ENCODE peak calls at places on chromosomes 13 and 19, in five cellular contexts. One of them, this sample, is unnamed.

GRCh38 chr13:33204130-33204927 is 81.2 kb downstream of the STARD13 start:
- DNase-seq in stimulated activated CD4-positive, alpha-beta T cell treated with anti-CD3 and anti-CD28 coated beads, Interleukin-15, amount 100 ng/mL, for 1 hour: no peak
- DNase-seq in head of caudate nucleus: no peak
- DNase-seq in Kasumi-1: no peak
- DNase-seq in stimulated activated CD8-positive, alpha-beta memory T cell treated with anti-CD3 and anti-CD28 coated beads, Interleukin-15, amount 100 ng/mL, for 4 hours: no peak
- DNase-seq in this sample: no peak

GRCh38 chr19:54560881-54561385 is 12.7 kb upstream of the LILRA2 start:
- DNase-seq in stimulated activated CD4-positive, alpha-beta T cell treated with anti-CD3 and anti-CD28 coated beads, Interleukin-15, amount 100 ng/mL, for 1 hour: no peak
- DNase-seq in Kasumi-1: no peak
- DNase-seq in stimulated activated CD8-positive, alpha-beta memory T cell treated with anti-CD3 and anti-CD28 coated beads, Interleukin-15, amount 100 ng/mL, for 4 hours: no peak
- DNase-seq in head of caudate nucleus: no peak
- DNase-seq in this sample: no peak

GRCh38 chr19:11025445-11025844 is 63.8 kb upstream of the LDLR start:
- DNase-seq in stimulated activated CD4-positive, alpha-beta T cell treated with anti-CD3 and anti-CD28 coated beads, Interleukin-15, amount 100 ng/mL, for 1 hour: no peak
- DNase-seq in Kasumi-1: no peak
- DNase-seq in stimulated activated CD8-positive, alpha-beta memory T cell treated with anti-CD3 and anti-CD28 coated beads, Interleukin-15, amount 100 ng/mL, for 4 hours: no peak
- DNase-seq in head of caudate nucleus: no peak
- DNase-seq in this sample: no peak

GRCh38 chr13:111533900-111534645 is 213.6 kb downstream of the TEX29 start:
- DNase-seq in Kasumi-1: no peak
- DNase-seq in stimulated activated CD8-positive, alpha-beta memory T cell treated with anti-CD3 and anti-CD28 coated beads, Interleukin-15, amount 100 ng/mL, for 4 hours: no peak
- DNase-seq in head of caudate nucleus: no peak
- DNase-seq in stimulated activated CD4-positive, alpha-beta T cell treated with anti-CD3 and anti-CD28 coated beads, Interleukin-15, amount 100 ng/mL, for 1 hour: no peak
- DNase-seq in this sample: no peak

GRCh38 chr13:91596832-91597231 is 198.4 kb downstream of the GPC5 start:
- DNase-seq in stimulated activated CD4-positive, alpha-beta T cell treated with anti-CD3 and anti-CD28 coated beads, Interleukin-15, amount 100 ng/mL, for 1 hour: no peak
- DNase-seq in stimulated activated CD8-positive, alpha-beta memory T cell treated with anti-CD3 and anti-CD28 coated beads, Interleukin-15, amount 100 ng/mL, for 4 hours: no peak
- DNase-seq in head of caudate nucleus: no peak
- DNase-seq in Kasumi-1: no peak
- DNase-seq in this sample: no peak

GRCh38 chr19:18274303-18274775 is at the start of gene IQCN:
- DNase-seq in Kasumi-1: no peak
- DNase-seq in stimulated activated CD8-positive, alpha-beta memory T cell treated with anti-CD3 and anti-CD28 coated beads, Interleukin-15, amount 100 ng/mL, for 4 hours: no peak
- DNase-seq in stimulated activated CD4-positive, alpha-beta T cell treated with anti-CD3 and anti-CD28 coated beads, Interleukin-15, amount 100 ng/mL, for 1 hour: no peak
- DNase-seq in head of caudate nucleus: no peak
- DNase-seq in this sample: no peak

GRCh38 chr19:45994456-45994988 is 745 bp upstream of the CCDC61 start:
- DNase-seq in Kasumi-1: no peak
- DNase-seq in stimulated activated CD8-positive, alpha-beta memory T cell treated with anti-CD3 and anti-CD28 coated beads, Interleukin-15, amount 100 ng/mL, for 4 hours: no peak
- DNase-seq in stimulated activated CD4-positive, alpha-beta T cell treated with anti-CD3 and anti-CD28 coated beads, Interleukin-15, amount 100 ng/mL, for 1 hour: no peak
- DNase-seq in head of caudate nucleus: no peak
- DNase-seq in this sample: no peak

GRCh38 chr13:78524936-78525335 is 78.4 kb downstream of the POU4F1 start:
- DNase-seq in stimulated activated CD4-positive, alpha-beta T cell treated with anti-CD3 and anti-CD28 coated beads, Interleukin-15, amount 100 ng/mL, for 1 hour: no peak
- DNase-seq in head of caudate nucleus: no peak
- DNase-seq in stimulated activated CD8-positive, alpha-beta memory T cell treated with anti-CD3 and anti-CD28 coated beads, Interleukin-15, amount 100 ng/mL, for 4 hours: no peak
- DNase-seq in Kasumi-1: no peak
- DNase-seq in this sample: no peak

GRCh38 chr13:113849546-113849945 is 14.3 kb downstream of the GAS6 start:
- DNase-seq in stimulated activated CD8-positive, alpha-beta memory T cell treated with anti-CD3 and anti-CD28 coated beads, Interleukin-15, amount 100 ng/mL, for 4 hours: no peak
- DNase-seq in stimulated activated CD4-positive, alpha-beta T cell treated with anti-CD3 and anti-CD28 coated beads, Interleukin-15, amount 100 ng/mL, for 1 hour: no peak
- DNase-seq in head of caudate nucleus: no peak
- DNase-seq in Kasumi-1: no peak
- DNase-seq in this sample: no peak

GRCh38 chr13:99124695-99125334 is 75.8 kb upstream of the UBAC2 start:
- DNase-seq in Kasumi-1: peak; percentile 66
- DNase-seq in stimulated activated CD8-positive, alpha-beta memory T cell treated with anti-CD3 and anti-CD28 coated beads, Interleukin-15, amount 100 ng/mL, for 4 hours: no peak
- DNase-seq in stimulated activated CD4-positive, alpha-beta T cell treated with anti-CD3 and anti-CD28 coated beads, Interleukin-15, amount 100 ng/mL, for 1 hour: no peak
- DNase-seq in head of caudate nucleus: no peak
- DNase-seq in this sample: peak; percentile 29

GRCh38 chr13:42137856-42138537 is 89.5 kb downstream of the DGKH start:
- DNase-seq in Kasumi-1: no peak
- DNase-seq in head of caudate nucleus: peak; percentile 9
- DNase-seq in stimulated activated CD8-positive, alpha-beta memory T cell treated with anti-CD3 and anti-CD28 coated beads, Interleukin-15, amount 100 ng/mL, for 4 hours: no peak
- DNase-seq in stimulated activated CD4-positive, alpha-beta T cell treated with anti-CD3 and anti-CD28 coated beads, Interleukin-15, amount 100 ng/mL, for 1 hour: no peak
- DNase-seq in this sample: no peak

GRCh38 chr19:16470541-16470910 is 1.2 kb downstream of the EPS15L1 start:
- DNase-seq in head of caudate nucleus: no peak
- DNase-seq in Kasumi-1: no peak
- DNase-seq in stimulated activated CD4-positive, alpha-beta T cell treated with anti-CD3 and anti-CD28 coated beads, Interleukin-15, amount 100 ng/mL, for 1 hour: no peak
- DNase-seq in stimulated activated CD8-positive, alpha-beta memory T cell treated with anti-CD3 and anti-CD28 coated beads, Interleukin-15, amount 100 ng/mL, for 4 hours: no peak
- DNase-seq in this sample: no peak

GRCh38 chr13:62684359-62684758 is 1268.7 kb upstream of the PCDH20 start:
- DNase-seq in stimulated activated CD4-positive, alpha-beta T cell treated with anti-CD3 and anti-CD28 coated beads, Interleukin-15, amount 100 ng/mL, for 1 hour: no peak
- DNase-seq in stimulated activated CD8-positive, alpha-beta memory T cell treated with anti-CD3 and anti-CD28 coated beads, Interleukin-15, amount 100 ng/mL, for 4 hours: no peak
- DNase-seq in Kasumi-1: no peak
- DNase-seq in head of caudate nucleus: no peak
- DNase-seq in this sample: no peak

GRCh38 chr13:40390290-40391008 is 276.0 kb downstream of the FOXO1 start:
- DNase-seq in stimulated activated CD8-positive, alpha-beta memory T cell treated with anti-CD3 and anti-CD28 coated beads, Interleukin-15, amount 100 ng/mL, for 4 hours: no peak
- DNase-seq in Kasumi-1: no peak
- DNase-seq in stimulated activated CD4-positive, alpha-beta T cell treated with anti-CD3 and anti-CD28 coated beads, Interleukin-15, amount 100 ng/mL, for 1 hour: no peak
- DNase-seq in head of caudate nucleus: no peak
- DNase-seq in this sample: no peak

GRCh38 chr19:18651738-18652137 is 14.9 kb downstream of the KLHL26 start:
- DNase-seq in stimulated activated CD4-positive, alpha-beta T cell treated with anti-CD3 and anti-CD28 coated beads, Interleukin-15, amount 100 ng/mL, for 1 hour: no peak
- DNase-seq in stimulated activated CD8-positive, alpha-beta memory T cell treated with anti-CD3 and anti-CD28 coated beads, Interleukin-15, amount 100 ng/mL, for 4 hours: no peak
- DNase-seq in head of caudate nucleus: no peak
- DNase-seq in Kasumi-1: no peak
- DNase-seq in this sample: no peak

GRCh38 chr13:32878172-32878571 is 138.1 kb upstream of the KL start:
- DNase-seq in stimulated activated CD4-positive, alpha-beta T cell treated with anti-CD3 and anti-CD28 coated beads, Interleukin-15, amount 100 ng/mL, for 1 hour: no peak
- DNase-seq in Kasumi-1: no peak
- DNase-seq in head of caudate nucleus: no peak
- DNase-seq in stimulated activated CD8-positive, alpha-beta memory T cell treated with anti-CD3 and anti-CD28 coated beads, Interleukin-15, amount 100 ng/mL, for 4 hours: no peak
- DNase-seq in this sample: no peak

GRCh38 chr19:1675633-1676350 is 23.4 kb upstream of the TCF3 start:
- DNase-seq in Kasumi-1: no peak
- DNase-seq in stimulated activated CD8-positive, alpha-beta memory T cell treated with anti-CD3 and anti-CD28 coated beads, Interleukin-15, amount 100 ng/mL, for 4 hours: no peak
- DNase-seq in stimulated activated CD4-positive, alpha-beta T cell treated with anti-CD3 and anti-CD28 coated beads, Interleukin-15, amount 100 ng/mL, for 1 hour: no peak
- DNase-seq in head of caudate nucleus: peak; percentile 24
- DNase-seq in this sample: no peak

GRCh38 chr13:113045214-113046007 is 60.2 kb upstream of the F7 start:
- DNase-seq in stimulated activated CD4-positive, alpha-beta T cell treated with anti-CD3 and anti-CD28 coated beads, Interleukin-15, amount 100 ng/mL, for 1 hour: no peak
- DNase-seq in Kasumi-1: peak; percentile 13
- DNase-seq in stimulated activated CD8-positive, alpha-beta memory T cell treated with anti-CD3 and anti-CD28 coated beads, Interleukin-15, amount 100 ng/mL, for 4 hours: no peak
- DNase-seq in head of caudate nucleus: peak; percentile 64
- DNase-seq in this sample: no peak

GRCh38 chr19:22606954-22607652 is 27.0 kb upstream of the ZNF492 start:
- DNase-seq in Kasumi-1: no peak
- DNase-seq in head of caudate nucleus: no peak
- DNase-seq in stimulated activated CD4-positive, alpha-beta T cell treated with anti-CD3 and anti-CD28 coated beads, Interleukin-15, amount 100 ng/mL, for 1 hour: no peak
- DNase-seq in stimulated activated CD8-positive, alpha-beta memory T cell treated with anti-CD3 and anti-CD28 coated beads, Interleukin-15, amount 100 ng/mL, for 4 hours: no peak
- DNase-seq in this sample: no peak

GRCh38 chr13:66660013-66660804 is 569.9 kb downstream of the PCDH9 start:
- DNase-seq in stimulated activated CD4-positive, alpha-beta T cell treated with anti-CD3 and anti-CD28 coated beads, Interleukin-15, amount 100 ng/mL, for 1 hour: no peak
- DNase-seq in Kasumi-1: no peak
- DNase-seq in stimulated activated CD8-positive, alpha-beta memory T cell treated with anti-CD3 and anti-CD28 coated beads, Interleukin-15, amount 100 ng/mL, for 4 hours: no peak
- DNase-seq in head of caudate nucleus: no peak
- DNase-seq in this sample: no peak

GRCh38 chr19:16296713-16297112 is 27.9 kb upstream of the KLF2 start:
- DNase-seq in Kasumi-1: no peak
- DNase-seq in stimulated activated CD8-positive, alpha-beta memory T cell treated with anti-CD3 and anti-CD28 coated beads, Interleukin-15, amount 100 ng/mL, for 4 hours: no peak
- DNase-seq in stimulated activated CD4-positive, alpha-beta T cell treated with anti-CD3 and anti-CD28 coated beads, Interleukin-15, amount 100 ng/mL, for 1 hour: no peak
- DNase-seq in head of caudate nucleus: no peak
- DNase-seq in this sample: no peak

GRCh38 chr13:89061821-89062220 is 1390.7 kb downstream of the SLITRK5 start:
- DNase-seq in stimulated activated CD4-positive, alpha-beta T cell treated with anti-CD3 and anti-CD28 coated beads, Interleukin-15, amount 100 ng/mL, for 1 hour: no peak
- DNase-seq in head of caudate nucleus: peak; percentile 8
- DNase-seq in stimulated activated CD8-positive, alpha-beta memory T cell treated with anti-CD3 and anti-CD28 coated beads, Interleukin-15, amount 100 ng/mL, for 4 hours: no peak
- DNase-seq in Kasumi-1: no peak
- DNase-seq in this sample: no peak

GRCh38 chr13:100633461-100633860 is 41.1 kb downstream of the TMTC4 start:
- DNase-seq in stimulated activated CD8-positive, alpha-beta memory T cell treated with anti-CD3 and anti-CD28 coated beads, Interleukin-15, amount 100 ng/mL, for 4 hours: no peak
- DNase-seq in head of caudate nucleus: no peak
- DNase-seq in Kasumi-1: no peak
- DNase-seq in stimulated activated CD4-positive, alpha-beta T cell treated with anti-CD3 and anti-CD28 coated beads, Interleukin-15, amount 100 ng/mL, for 1 hour: no peak
- DNase-seq in this sample: no peak

GRCh38 chr13:43564941-43565340 is 221.8 kb downstream of the ENOX1 start:
- DNase-seq in head of caudate nucleus: peak; percentile 10
- DNase-seq in Kasumi-1: no peak
- DNase-seq in stimulated activated CD8-positive, alpha-beta memory T cell treated with anti-CD3 and anti-CD28 coated beads, Interleukin-15, amount 100 ng/mL, for 4 hours: no peak
- DNase-seq in stimulated activated CD4-positive, alpha-beta T cell treated with anti-CD3 and anti-CD28 coated beads, Interleukin-15, amount 100 ng/mL, for 1 hour: no peak
- DNase-seq in this sample: no peak

GRCh38 chr13:113763254-113763653 is 4.2 kb downstream of the TMEM255B start:
- DNase-seq in Kasumi-1: no peak
- DNase-seq in head of caudate nucleus: no peak
- DNase-seq in stimulated activated CD8-positive, alpha-beta memory T cell treated with anti-CD3 and anti-CD28 coated beads, Interleukin-15, amount 100 ng/mL, for 4 hours: no peak
- DNase-seq in stimulated activated CD4-positive, alpha-beta T cell treated with anti-CD3 and anti-CD28 coated beads, Interleukin-15, amount 100 ng/mL, for 1 hour: no peak
- DNase-seq in this sample: no peak

GRCh38 chr19:3981373-3981735 is 3.9 kb downstream of the EEF2 start:
- DNase-seq in stimulated activated CD8-positive, alpha-beta memory T cell treated with anti-CD3 and anti-CD28 coated beads, Interleukin-15, amount 100 ng/mL, for 4 hours: no peak
- DNase-seq in Kasumi-1: no peak
- DNase-seq in stimulated activated CD4-positive, alpha-beta T cell treated with anti-CD3 and anti-CD28 coated beads, Interleukin-15, amount 100 ng/mL, for 1 hour: no peak
- DNase-seq in head of caudate nucleus: no peak
- DNase-seq in this sample: no peak

GRCh38 chr19:2775556-2776430 is 7.3 kb downstream of the SGTA start:
- DNase-seq in head of caudate nucleus: no peak
- DNase-seq in stimulated activated CD8-positive, alpha-beta memory T cell treated with anti-CD3 and anti-CD28 coated beads, Interleukin-15, amount 100 ng/mL, for 4 hours: peak; percentile 42
- DNase-seq in Kasumi-1: peak; percentile 84
- DNase-seq in stimulated activated CD4-positive, alpha-beta T cell treated with anti-CD3 and anti-CD28 coated beads, Interleukin-15, amount 100 ng/mL, for 1 hour: peak; percentile 47
- DNase-seq in this sample: peak; percentile 30

GRCh38 chr19:34350161-34350561 is 14.8 kb upstream of the GPI start:
- DNase-seq in stimulated activated CD4-positive, alpha-beta T cell treated with anti-CD3 and anti-CD28 coated beads, Interleukin-15, amount 100 ng/mL, for 1 hour: no peak
- DNase-seq in stimulated activated CD8-positive, alpha-beta memory T cell treated with anti-CD3 and anti-CD28 coated beads, Interleukin-15, amount 100 ng/mL, for 4 hours: peak; percentile 38
- DNase-seq in Kasumi-1: no peak
- DNase-seq in head of caudate nucleus: peak; percentile 17
- DNase-seq in this sample: no peak

GRCh38 chr13:61410266-61410665 is 5.4 kb downstream of the PCDH20 start:
- DNase-seq in stimulated activated CD4-positive, alpha-beta T cell treated with anti-CD3 and anti-CD28 coated beads, Interleukin-15, amount 100 ng/mL, for 1 hour: no peak
- DNase-seq in stimulated activated CD8-positive, alpha-beta memory T cell treated with anti-CD3 and anti-CD28 coated beads, Interleukin-15, amount 100 ng/mL, for 4 hours: no peak
- DNase-seq in head of caudate nucleus: no peak
- DNase-seq in Kasumi-1: no peak
- DNase-seq in this sample: no peak

GRCh38 chr19:9724157-9724556 is 44.4 kb downstream of the ZNF846 start:
- DNase-seq in head of caudate nucleus: no peak
- DNase-seq in stimulated activated CD4-positive, alpha-beta T cell treated with anti-CD3 and anti-CD28 coated beads, Interleukin-15, amount 100 ng/mL, for 1 hour: no peak
- DNase-seq in Kasumi-1: no peak
- DNase-seq in stimulated activated CD8-positive, alpha-beta memory T cell treated with anti-CD3 and anti-CD28 coated beads, Interleukin-15, amount 100 ng/mL, for 4 hours: no peak
- DNase-seq in this sample: no peak

GRCh38 chr13:83221813-83222241 is 660.4 kb downstream of the SLITRK1 start:
- DNase-seq in Kasumi-1: no peak
- DNase-seq in stimulated activated CD4-positive, alpha-beta T cell treated with anti-CD3 and anti-CD28 coated beads, Interleukin-15, amount 100 ng/mL, for 1 hour: no peak
- DNase-seq in head of caudate nucleus: no peak
- DNase-seq in stimulated activated CD8-positive, alpha-beta memory T cell treated with anti-CD3 and anti-CD28 coated beads, Interleukin-15, amount 100 ng/mL, for 4 hours: no peak
- DNase-seq in this sample: no peak

This sample was measured in GF-D8.